ENCODE peak calls at places on chromosomes 7 and 10, in eight cellular contexts. One of them, this sample, is unnamed.

GRCh38 chr7:154770361-154770760 is 232.6 kb downstream of the PAXIP1 start:
- DNase-seq in HTR-8/SVneo: no peak
- DNase-seq in RCC 7860: no peak
- DNase-seq in naive thymus-derived CD8-positive, alpha-beta T cell: no peak
- DNase-seq in upper lobe of right lung: no peak
- DNase-seq in anterior cingulate cortex: no peak
- DNase-seq in RWPE1: no peak
- DNase-seq in activated CD4-positive, CD25-positive, alpha-beta regulatory T cell: no peak
- DNase-seq in this sample: no peak

GRCh38 chr7:93092757-93093370 is 24.9 kb downstream of the SAMD9 start:
- DNase-seq in upper lobe of right lung: no peak
- DNase-seq in naive thymus-derived CD8-positive, alpha-beta T cell: no peak
- DNase-seq in HTR-8/SVneo: no peak
- DNase-seq in anterior cingulate cortex: no peak
- DNase-seq in RWPE1: no peak
- DNase-seq in activated CD4-positive, CD25-positive, alpha-beta regulatory T cell: no peak
- DNase-seq in RCC 7860: peak; percentile 37
- DNase-seq in this sample: no peak

GRCh38 chr7:134886353-134887057 is 99.8 kb upstream of the AGBL3 start:
- DNase-seq in HTR-8/SVneo: no peak
- DNase-seq in anterior cingulate cortex: no peak
- DNase-seq in activated CD4-positive, CD25-positive, alpha-beta regulatory T cell: no peak
- DNase-seq in upper lobe of right lung: no peak
- DNase-seq in naive thymus-derived CD8-positive, alpha-beta T cell: no peak
- DNase-seq in RCC 7860: peak; percentile 64
- DNase-seq in RWPE1: no peak
- DNase-seq in this sample: no peak

GRCh38 chr10:122162566-122163181 is 108.4 kb upstream of the BTBD16 start:
- DNase-seq in RWPE1: no peak
- DNase-seq in HTR-8/SVneo: no peak
- DNase-seq in anterior cingulate cortex: no peak
- DNase-seq in naive thymus-derived CD8-positive, alpha-beta T cell: no peak
- DNase-seq in upper lobe of right lung: peak; percentile 63
- DNase-seq in RCC 7860: no peak
- DNase-seq in activated CD4-positive, CD25-positive, alpha-beta regulatory T cell: no peak
- DNase-seq in this sample: no peak

GRCh38 chr10:73388228-73388627 is 25.6 kb downstream of the ANXA7 start:
- DNase-seq in upper lobe of right lung: no peak
- DNase-seq in RCC 7860: no peak
- DNase-seq in activated CD4-positive, CD25-positive, alpha-beta regulatory T cell: no peak
- DNase-seq in naive thymus-derived CD8-positive, alpha-beta T cell: no peak
- DNase-seq in HTR-8/SVneo: no peak
- DNase-seq in RWPE1: no peak
- DNase-seq in anterior cingulate cortex: no peak
- DNase-seq in this sample: no peak

GRCh38 chr10:18650618-18651017 is 769 bp downstream of the NSUN6 start:
- DNase-seq in naive thymus-derived CD8-positive, alpha-beta T cell: no peak
- DNase-seq in RWPE1: no peak
- DNase-seq in RCC 7860: no peak
- DNase-seq in upper lobe of right lung: no peak
- DNase-seq in HTR-8/SVneo: no peak
- DNase-seq in activated CD4-positive, CD25-positive, alpha-beta regulatory T cell: no peak
- DNase-seq in anterior cingulate cortex: no peak
- DNase-seq in this sample: no peak

GRCh38 chr10:119457966-119458766 is 84.4 kb downstream of the RGS10 start:
- DNase-seq in RWPE1: no peak
- DNase-seq in activated CD4-positive, CD25-positive, alpha-beta regulatory T cell: no peak
- DNase-seq in anterior cingulate cortex: no peak
- DNase-seq in naive thymus-derived CD8-positive, alpha-beta T cell: no peak
- DNase-seq in HTR-8/SVneo: no peak
- DNase-seq in RCC 7860: no peak
- DNase-seq in upper lobe of right lung: no peak
- DNase-seq in this sample: no peak

GRCh38 chr7:69078997-69079769 is 519.1 kb upstream of the AUTS2 start:
- DNase-seq in upper lobe of right lung: no peak
- DNase-seq in RWPE1: no peak
- DNase-seq in RCC 7860: no peak
- DNase-seq in anterior cingulate cortex: peak; percentile 42
- DNase-seq in HTR-8/SVneo: no peak
- DNase-seq in naive thymus-derived CD8-positive, alpha-beta T cell: no peak
- DNase-seq in activated CD4-positive, CD25-positive, alpha-beta regulatory T cell: no peak
- DNase-seq in this sample: no peak

GRCh38 chr10:124992462-124993344 is 50.8 kb downstream of the ZRANB1 start:
- DNase-seq in anterior cingulate cortex: peak; percentile 67
- DNase-seq in RWPE1: no peak
- DNase-seq in upper lobe of right lung: peak; percentile 66
- DNase-seq in activated CD4-positive, CD25-positive, alpha-beta regulatory T cell: no peak
- DNase-seq in HTR-8/SVneo: no peak
- DNase-seq in RCC 7860: peak; percentile 39
- DNase-seq in naive thymus-derived CD8-positive, alpha-beta T cell: no peak
- DNase-seq in this sample: no peak

GRCh38 chr7:39069886-39070881 is 92.5 kb downstream of the POU6F2 start:
- DNase-seq in activated CD4-positive, CD25-positive, alpha-beta regulatory T cell: no peak
- DNase-seq in upper lobe of right lung: no peak
- DNase-seq in RCC 7860: no peak
- DNase-seq in HTR-8/SVneo: no peak
- DNase-seq in RWPE1: no peak
- DNase-seq in naive thymus-derived CD8-positive, alpha-beta T cell: no peak
- DNase-seq in anterior cingulate cortex: no peak
- DNase-seq in this sample: no peak

GRCh38 chr7:153886121-153886505 is 166.1 kb upstream of the DPP6 start:
- DNase-seq in RCC 7860: no peak
- DNase-seq in anterior cingulate cortex: no peak
- DNase-seq in activated CD4-positive, CD25-positive, alpha-beta regulatory T cell: no peak
- DNase-seq in HTR-8/SVneo: no peak
- DNase-seq in RWPE1: no peak
- DNase-seq in naive thymus-derived CD8-positive, alpha-beta T cell: no peak
- DNase-seq in upper lobe of right lung: no peak
- DNase-seq in this sample: no peak

GRCh38 chr10:103706760-103707159 is 148.6 kb downstream of the SH3PXD2A start:
- DNase-seq in RWPE1: no peak
- DNase-seq in anterior cingulate cortex: no peak
- DNase-seq in HTR-8/SVneo: no peak
- DNase-seq in naive thymus-derived CD8-positive, alpha-beta T cell: no peak
- DNase-seq in activated CD4-positive, CD25-positive, alpha-beta regulatory T cell: no peak
- DNase-seq in RCC 7860: no peak
- DNase-seq in upper lobe of right lung: no peak
- DNase-seq in this sample: no peak

GRCh38 chr7:138554674-138555073 is 94.6 kb downstream of the TRIM24 start:
- DNase-seq in RCC 7860: no peak
- DNase-seq in upper lobe of right lung: no peak
- DNase-seq in naive thymus-derived CD8-positive, alpha-beta T cell: no peak
- DNase-seq in activated CD4-positive, CD25-positive, alpha-beta regulatory T cell: no peak
- DNase-seq in HTR-8/SVneo: no peak
- DNase-seq in RWPE1: no peak
- DNase-seq in anterior cingulate cortex: no peak
- DNase-seq in this sample: no peak

GRCh38 chr10:1627945-1628344 is 109.4 kb downstream of the ADARB2 start:
- DNase-seq in naive thymus-derived CD8-positive, alpha-beta T cell: no peak
- DNase-seq in RCC 7860: no peak
- DNase-seq in upper lobe of right lung: peak; percentile 20
- DNase-seq in RWPE1: no peak
- DNase-seq in anterior cingulate cortex: no peak
- DNase-seq in activated CD4-positive, CD25-positive, alpha-beta regulatory T cell: no peak
- DNase-seq in HTR-8/SVneo: no peak
- DNase-seq in this sample: no peak

GRCh38 chr7:4650471-4651047 is 31.5 kb upstream of the FOXK1 start:
- DNase-seq in HTR-8/SVneo: no peak
- DNase-seq in anterior cingulate cortex: peak; percentile 40
- DNase-seq in RCC 7860: no peak
- DNase-seq in RWPE1: no peak
- DNase-seq in naive thymus-derived CD8-positive, alpha-beta T cell: no peak
- DNase-seq in upper lobe of right lung: no peak
- DNase-seq in activated CD4-positive, CD25-positive, alpha-beta regulatory T cell: no peak
- DNase-seq in this sample: no peak

GRCh38 chr10:83724471-83725241 is 414.7 kb upstream of the GHITM start:
- DNase-seq in HTR-8/SVneo: no peak
- DNase-seq in RWPE1: no peak
- DNase-seq in upper lobe of right lung: no peak
- DNase-seq in RCC 7860: no peak
- DNase-seq in anterior cingulate cortex: no peak
- DNase-seq in activated CD4-positive, CD25-positive, alpha-beta regulatory T cell: no peak
- DNase-seq in naive thymus-derived CD8-positive, alpha-beta T cell: no peak
- DNase-seq in this sample: no peak

GRCh38 chr7:5526190-5527037 is 102.8 kb upstream of the TNRC18 start:
- DNase-seq in HTR-8/SVneo: no peak
- DNase-seq in RWPE1: peak; percentile 42
- DNase-seq in RCC 7860: peak; percentile 51
- DNase-seq in anterior cingulate cortex: peak; percentile 13
- DNase-seq in activated CD4-positive, CD25-positive, alpha-beta regulatory T cell: no peak
- DNase-seq in naive thymus-derived CD8-positive, alpha-beta T cell: peak; percentile 29
- DNase-seq in upper lobe of right lung: no peak
- DNase-seq in this sample: no peak

GRCh38 chr7:106050002-106050742 is 61.9 kb downstream of the SYPL1 start:
- DNase-seq in naive thymus-derived CD8-positive, alpha-beta T cell: no peak
- DNase-seq in activated CD4-positive, CD25-positive, alpha-beta regulatory T cell: no peak
- DNase-seq in RCC 7860: no peak
- DNase-seq in RWPE1: peak; percentile 61
- DNase-seq in HTR-8/SVneo: peak; percentile 53
- DNase-seq in anterior cingulate cortex: no peak
- DNase-seq in upper lobe of right lung: no peak
- DNase-seq in this sample: no peak

GRCh38 chr10:44293842-44294241 is 91.1 kb downstream of the CXCL12 start:
- DNase-seq in RCC 7860: no peak
- DNase-seq in naive thymus-derived CD8-positive, alpha-beta T cell: no peak
- DNase-seq in RWPE1: no peak
- DNase-seq in activated CD4-positive, CD25-positive, alpha-beta regulatory T cell: no peak
- DNase-seq in upper lobe of right lung: peak; percentile 71
- DNase-seq in anterior cingulate cortex: no peak
- DNase-seq in HTR-8/SVneo: no peak
- DNase-seq in this sample: no peak

GRCh38 chr10:11746883-11747539 is 4.8 kb downstream of the ECHDC3 start:
- DNase-seq in RCC 7860: no peak
- DNase-seq in upper lobe of right lung: no peak
- DNase-seq in HTR-8/SVneo: no peak
- DNase-seq in activated CD4-positive, CD25-positive, alpha-beta regulatory T cell: no peak
- DNase-seq in anterior cingulate cortex: no peak
- DNase-seq in RWPE1: no peak
- DNase-seq in naive thymus-derived CD8-positive, alpha-beta T cell: no peak
- DNase-seq in this sample: no peak

GRCh38 chr10:4851846-4852245 is 25.8 kb downstream of the AKR1E2 start:
- DNase-seq in HTR-8/SVneo: no peak
- DNase-seq in activated CD4-positive, CD25-positive, alpha-beta regulatory T cell: no peak
- DNase-seq in upper lobe of right lung: no peak
- DNase-seq in anterior cingulate cortex: no peak
- DNase-seq in RCC 7860: no peak
- DNase-seq in naive thymus-derived CD8-positive, alpha-beta T cell: no peak
- DNase-seq in RWPE1: no peak
- DNase-seq in this sample: no peak

GRCh38 chr10:97074256-97075145 is 111.3 kb downstream of the SLIT1 start:
- DNase-seq in anterior cingulate cortex: peak; percentile 18
- DNase-seq in RCC 7860: no peak
- DNase-seq in upper lobe of right lung: no peak
- DNase-seq in RWPE1: no peak
- DNase-seq in HTR-8/SVneo: no peak
- DNase-seq in naive thymus-derived CD8-positive, alpha-beta T cell: no peak
- DNase-seq in activated CD4-positive, CD25-positive, alpha-beta regulatory T cell: no peak
- DNase-seq in this sample: no peak

GRCh38 chr10:98170249-98171117 is 36.0 kb downstream of the R3HCC1L start:
- DNase-seq in HTR-8/SVneo: peak; percentile 48
- DNase-seq in RWPE1: peak; percentile 58
- DNase-seq in activated CD4-positive, CD25-positive, alpha-beta regulatory T cell: no peak
- DNase-seq in naive thymus-derived CD8-positive, alpha-beta T cell: peak; percentile 18
- DNase-seq in RCC 7860: peak; percentile 49
- DNase-seq in upper lobe of right lung: no peak
- DNase-seq in anterior cingulate cortex: no peak
- DNase-seq in this sample: peak; percentile 5

GRCh38 chr10:67837519-67838314 is at the start of gene DNAJC12:
- DNase-seq in RWPE1: peak; percentile 73
- DNase-seq in anterior cingulate cortex: no peak
- DNase-seq in HTR-8/SVneo: peak; percentile 34
- DNase-seq in upper lobe of right lung: no peak
- DNase-seq in naive thymus-derived CD8-positive, alpha-beta T cell: peak; percentile 28
- DNase-seq in activated CD4-positive, CD25-positive, alpha-beta regulatory T cell: no peak
- DNase-seq in RCC 7860: peak; percentile 27
- DNase-seq in this sample: no peak

GRCh38 chr7:131161103-131161502 is 166.6 kb upstream of the MKLN1 start:
- DNase-seq in anterior cingulate cortex: no peak
- DNase-seq in activated CD4-positive, CD25-positive, alpha-beta regulatory T cell: no peak
- DNase-seq in naive thymus-derived CD8-positive, alpha-beta T cell: no peak
- DNase-seq in HTR-8/SVneo: no peak
- DNase-seq in upper lobe of right lung: no peak
- DNase-seq in RCC 7860: peak; percentile 27
- DNase-seq in RWPE1: no peak
- DNase-seq in this sample: no peak

GRCh38 chr10:110170142-110170887 is 37.1 kb upstream of the MXI1 start:
- DNase-seq in RCC 7860: no peak
- DNase-seq in anterior cingulate cortex: no peak
- DNase-seq in HTR-8/SVneo: no peak
- DNase-seq in upper lobe of right lung: no peak
- DNase-seq in activated CD4-positive, CD25-positive, alpha-beta regulatory T cell: no peak
- DNase-seq in naive thymus-derived CD8-positive, alpha-beta T cell: no peak
- DNase-seq in RWPE1: no peak
- DNase-seq in this sample: no peak

GRCh38 chr10:114010316-114010715 is 33.4 kb upstream of the ADRB1 start:
- DNase-seq in upper lobe of right lung: no peak
- DNase-seq in anterior cingulate cortex: no peak
- DNase-seq in HTR-8/SVneo: no peak
- DNase-seq in RCC 7860: no peak
- DNase-seq in RWPE1: no peak
- DNase-seq in activated CD4-positive, CD25-positive, alpha-beta regulatory T cell: no peak
- DNase-seq in naive thymus-derived CD8-positive, alpha-beta T cell: no peak
- DNase-seq in this sample: no peak

GRCh38 chr7:142357953-142358520 is 100.2 kb upstream of the PRSS58 start:
- DNase-seq in anterior cingulate cortex: no peak
- DNase-seq in upper lobe of right lung: no peak
- DNase-seq in HTR-8/SVneo: peak; percentile 38
- DNase-seq in RWPE1: peak; percentile 36
- DNase-seq in RCC 7860: peak; percentile 70
- DNase-seq in naive thymus-derived CD8-positive, alpha-beta T cell: peak; percentile 49
- DNase-seq in activated CD4-positive, CD25-positive, alpha-beta regulatory T cell: no peak
- DNase-seq in this sample: peak; percentile 2

This sample was measured in GM18507.